ENCODE peak calls at places on chromosomes 12 and 14, in eight cellular contexts. Y is brain microvascular endothelial cell; U is H4; C is AML-193; L is fibroblast of pulmonary artery; O is fibroblast of mammary gland; I is activated CD4-positive, alpha-beta T cell treated with anti-CD3 and anti-CD28 coated beads, Interleukin-2, amount 50 U/mL, for 1 hour; G is GDM1. P is an unnamed sample.

GRCh38 chr12:52327086-52327829 is 6.1 kb upstream of the KRT83 start:
- DNase-seq in U (peak; percentile 95), L (peak; percentile 93), Y (peak; percentile 85), C (peak; percentile 77), I (peak; percentile 77), O (peak; percentile 91), G (peak; percentile 73), P (peak; percentile 95)

GRCh38 chr14:36585100-36585499 is 2.7 kb upstream of the NKX2-8 start:
- DNase-seq in G (no peak), O (no peak), L (no peak), U (no peak), C (no peak), Y (no peak), I (no peak), P (no peak)

GRCh38 chr14:86057018-86057667 is 527.2 kb downstream of the FLRT2 start:
- DNase-seq in G (no peak), U (peak; percentile 21), Y (no peak), C (peak; percentile 16), L (peak; percentile 45), O (peak; percentile 47), I (peak; percentile 15), P (peak; percentile 12)

GRCh38 chr12:38921025-38921677 is 15.8 kb upstream of the CPNE8 start:
- DNase-seq in L (peak; percentile 72), C (peak; percentile 34), I (no peak), O (peak; percentile 72), G (peak; percentile 32), U (peak; percentile 67), Y (peak; percentile 28), P (peak; percentile 65)

GRCh38 chr12:2625267-2625666 is 169.5 kb upstream of the FKBP4 start:
- DNase-seq in O (no peak), Y (no peak), L (no peak), U (no peak), C (no peak), G (no peak), I (no peak), P (no peak)

GRCh38 chr12:3420693-3421092 is 70.3 kb upstream of the PRMT8 start:
- DNase-seq in L (no peak), I (no peak), C (no peak), Y (no peak), O (no peak), G (no peak), U (no peak), P (no peak)

GRCh38 chr12:112555621-112556233 is 137.0 kb downstream of the PTPN11 start:
- DNase-seq in U (no peak), O (no peak), I (no peak), L (no peak), G (no peak), Y (no peak), C (no peak), P (no peak)

GRCh38 chr14:23562822-23563472 is 4.6 kb downstream of the AP1G2 start:
- DNase-seq in O (peak; percentile 56), U (peak; percentile 68), I (peak; percentile 60), C (peak; percentile 35), L (peak; percentile 64), Y (peak; percentile 38), G (peak; percentile 19), P (peak; percentile 33)

GRCh38 chr14:99517046-99517642 is 35.9 kb downstream of the CCNK start:
- DNase-seq in U (no peak), O (no peak), C (no peak), Y (no peak), L (no peak), G (no peak), I (no peak), P (no peak)

GRCh38 chr12:121793501-121793835 is at the start of gene RHOF:
- DNase-seq in C (peak; percentile 50), Y (no peak), G (peak; percentile 71), L (no peak), U (no peak), O (no peak), I (peak; percentile 59), P (no peak)

GRCh38 chr14:64200170-64200569 is 94.0 kb downstream of the ESR2 start:
- DNase-seq in C (no peak), G (no peak), I (no peak), O (no peak), L (no peak), Y (no peak), U (no peak), P (no peak)

GRCh38 chr12:117850048-117850447 is 118.7 kb downstream of the KSR2 start:
- DNase-seq in O (peak; percentile 51), L (peak; percentile 57), Y (peak; percentile 37), C (peak; percentile 1), I (no peak), U (peak; percentile 52), G (no peak), P (peak; percentile 43)

GRCh38 chr12:109188108-109188712 is 71.8 kb downstream of the ACACB start:
- DNase-seq in L (no peak), Y (no peak), G (no peak), U (no peak), C (no peak), O (no peak), I (no peak), P (no peak)

GRCh38 chr14:87805315-87805723 is 187.7 kb downstream of the GALC start:
- DNase-seq in G (peak; percentile 1), C (peak; percentile 19), L (peak; percentile 44), I (peak; percentile 26), Y (no peak), O (peak; percentile 60), U (peak; percentile 10), P (peak; percentile 30)

GRCh38 chr14:56359245-56359644 is 220.4 kb upstream of the TMEM260 start:
- DNase-seq in L (peak; percentile 81), G (no peak), U (no peak), I (no peak), O (no peak), C (no peak), Y (no peak), P (no peak)

GRCh38 chr12:21607701-21608100 is 3.1 kb upstream of the GYS2 start:
- DNase-seq in C (peak; percentile 12), I (no peak), L (peak; percentile 65), O (peak; percentile 45), G (no peak), U (no peak), Y (no peak), P (no peak)

GRCh38 chr14:73741386-73741875 is 27.2 kb upstream of the PNMA1 start:
- DNase-seq in L (peak; percentile 70), G (peak; percentile 95), U (peak; percentile 82), I (peak; percentile 64), Y (peak; percentile 55), C (peak; percentile 54), O (peak; percentile 70), P (peak; percentile 91)

GRCh38 chr12:3230758-3231375 is 153.7 kb downstream of the TSPAN9 start:
- DNase-seq in Y (no peak), I (no peak), O (no peak), U (no peak), C (no peak), L (no peak), G (no peak), P (peak; percentile 45)

GRCh38 chr14:67562776-67563150 is 29.7 kb downstream of the PLEKHH1 start:
- DNase-seq in L (no peak), G (no peak), Y (no peak), I (no peak), U (no peak), C (no peak), O (no peak), P (no peak)